ENCODE peak calls at places on chromosomes 5 and 9, in four cellular contexts. M is H1, F is K562, H is HepG2. K is an unnamed sample.

GRCh38 chr9:89425921-89426388 is 72.0 kb downstream of the SEMA4D start:
- DNase-seq in M (no peak), F (no peak), H (no peak), K (no peak)

GRCh38 chr5:1298723-1299510 is 4.0 kb upstream of the TERT start:
- DNase-seq in M (no peak), F (no peak), H (no peak), K (no peak)

GRCh38 chr9:88270398-88270797 is 117.8 kb upstream of the SPIN1 start:
- DNase-seq in M (no peak), F (no peak), H (no peak), K (peak)

GRCh38 chr5:157361865-157362465 is 96.0 kb downstream of the CYFIP2 start:
- DNase-seq in M (no peak), F (peak), H (no peak), K (no peak)

GRCh38 chr9:20403346-20403745 is 219.0 kb downstream of the MLLT3 start:
- DNase-seq in M (no peak), F (no peak), H (no peak), K (no peak)

GRCh38 chr5:97383996-97384395 is 200.9 kb upstream of the RIOK2 start:
- DNase-seq in M (no peak), F (no peak), H (no peak), K (no peak)

GRCh38 chr5:10288600-10289213 is 19.0 kb downstream of the CMBL start:
- DNase-seq in M (no peak), F (no peak), H (no peak), K (no peak)

GRCh38 chr9:70169222-70169621 is 89.6 kb upstream of the SMC5 start:
- DNase-seq in M (no peak), F (no peak), H (no peak), K (no peak)

GRCh38 chr5:26791433-26791832 is 247.0 kb downstream of the CDH9 start:
- DNase-seq in M (no peak), F (no peak), H (no peak), K (no peak)
- TF ChIP-seq RNF2 in M (no peak), F (no peak), H (no peak), K (no peak)

DNA sequence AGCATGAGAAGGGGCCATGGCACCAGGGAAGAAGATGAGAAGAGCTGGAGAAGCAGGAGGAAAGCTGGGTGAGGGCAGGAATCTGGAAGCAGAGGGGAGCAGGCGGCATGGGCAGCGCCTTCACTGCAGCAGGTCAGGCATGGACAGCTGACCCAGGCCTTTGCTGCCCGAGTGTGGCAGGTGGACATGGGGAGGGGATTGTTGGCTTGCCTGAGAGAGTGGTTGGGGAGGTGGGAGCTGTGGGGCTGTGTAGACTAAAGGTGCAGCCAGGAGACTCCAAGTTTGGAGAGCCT is 2.3 kb upstream of the SLC25A48 start:
- DNase-seq in M (no peak), F (no peak), H (no peak), K (no peak)
- TF ChIP-seq RNF2 in M (no peak), F (no peak), H (no peak), K (no peak)

DNA sequence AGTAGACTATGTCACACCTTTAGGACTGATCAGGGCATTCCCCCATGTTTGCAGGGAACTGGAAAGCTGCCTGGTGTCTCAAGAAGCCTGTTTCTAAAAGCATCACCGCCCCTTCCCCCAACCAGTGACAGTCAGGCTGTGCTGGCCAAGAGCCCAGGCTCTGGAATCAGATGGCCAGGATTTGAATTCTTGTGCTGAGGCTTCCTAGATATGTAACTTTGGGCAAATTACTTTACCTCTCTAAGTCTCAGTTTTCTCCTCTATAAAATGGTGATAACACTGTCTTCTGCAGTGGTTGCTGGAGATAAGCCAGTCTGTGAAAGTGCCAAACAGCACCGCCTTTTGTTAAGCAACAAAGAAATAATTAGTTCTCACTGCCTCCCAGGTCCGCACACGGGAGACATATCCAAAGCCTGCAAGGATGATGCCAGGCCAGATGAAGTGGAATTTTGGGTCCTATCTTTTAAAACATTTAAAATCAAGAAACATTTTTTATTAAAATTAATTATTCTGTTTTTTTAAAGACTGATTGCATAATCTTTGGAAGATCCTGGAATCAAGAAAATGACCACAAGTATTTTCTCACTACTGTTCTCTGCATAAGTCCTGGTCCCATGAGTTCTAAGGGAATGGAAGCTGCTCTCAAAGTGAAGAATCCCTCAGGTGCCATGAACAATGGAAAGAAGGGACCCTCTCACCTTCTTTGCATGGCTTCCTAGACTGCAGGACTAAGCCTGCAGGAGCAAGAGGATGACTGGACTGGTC is 13.9 kb downstream of the SLC31A2 start:
- DNase-seq in M (no peak), F (no peak), H (no peak), K (no peak)
- TF ChIP-seq RNF2 in M (no peak), F (no peak), H (no peak), K (no peak)

GRCh38 chr5:4879075-4879474 is 261.1 kb upstream of the ADAMTS16 start:
- DNase-seq in M (no peak), F (no peak), H (no peak), K (no peak)
- TF ChIP-seq RNF2 in M (no peak), F (no peak), H (no peak), K (no peak)

DNA sequence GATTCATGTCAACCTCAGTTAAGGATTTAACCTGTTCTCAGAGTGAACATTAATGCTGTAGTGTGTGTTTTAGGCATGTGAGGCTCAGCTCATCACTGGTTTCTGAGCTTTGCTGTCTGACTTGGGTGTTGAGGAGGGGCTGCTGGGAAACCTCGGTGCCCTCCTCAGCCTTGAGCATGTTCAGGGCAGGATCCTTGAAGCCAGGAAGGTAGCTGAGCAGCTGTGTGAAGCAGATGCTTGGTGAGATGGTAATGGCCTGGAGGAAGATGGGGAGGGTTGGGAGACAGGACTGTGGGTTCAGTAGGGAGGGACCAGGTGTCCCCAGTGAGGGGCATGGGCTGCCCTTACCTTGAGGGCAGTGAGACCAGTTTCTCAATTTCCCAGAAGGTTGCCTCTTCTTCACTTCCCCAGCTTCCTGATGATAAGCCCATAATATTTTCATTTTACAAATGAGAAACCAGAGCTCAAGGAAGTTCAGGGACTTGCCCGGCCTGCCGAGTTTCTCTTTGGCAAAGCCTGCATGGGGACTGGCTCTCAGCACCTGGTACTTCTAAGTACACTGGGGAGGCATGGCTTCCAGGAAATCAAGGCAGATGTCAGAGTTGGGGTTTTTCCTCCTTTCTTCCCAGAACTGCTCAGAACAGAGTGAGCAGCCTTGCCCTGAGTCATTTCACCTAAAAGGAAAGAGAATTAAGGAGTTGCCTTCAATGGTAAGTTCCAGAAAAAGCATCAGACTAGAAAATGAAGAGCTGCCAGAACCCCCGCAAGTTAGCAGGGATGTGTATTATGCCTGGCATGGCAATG is 225.6 kb downstream of the MAST4 start:
- DNase-seq in M (no peak), F (no peak), H (no peak), K (no peak)
- TF ChIP-seq RNF2 in M (no peak), F (no peak), H (no peak), K (no peak)

GRCh38 chr5:65172486-65173129 is 309.1 kb downstream of the ADAMTS6 start:
- DNase-seq in M (no peak), F (no peak), H (no peak), K (no peak)
- TF ChIP-seq RNF2 in M (no peak), F (no peak), H (no peak), K (no peak)

GRCh38 chr5:18088020-18088579 is 453.8 kb downstream of the TAF11L14 start:
- DNase-seq in M (no peak), F (no peak), H (no peak), K (no peak)
- TF ChIP-seq RNF2 in M (no peak), F (no peak), H (no peak), K (no peak)

GRCh38 chr9:126151671-126152050 is 175.0 kb upstream of the MVB12B start:
- DNase-seq in M (no peak), F (no peak), H (no peak), K (no peak)

GRCh38 chr9:126149661-126150060 is 177.0 kb upstream of the MVB12B start:
- DNase-seq in M (no peak), F (no peak), H (peak), K (no peak)

GRCh38 chr9:126148994-126149393 is 177.6 kb upstream of the MVB12B start:
- DNase-seq in M (no peak), F (no peak), H (no peak), K (no peak)

GRCh38 chr9:126151031-126151670 is 175.5 kb upstream of the MVB12B start:
- DNase-seq in M (no peak), F (no peak), H (peak), K (no peak)

DNA sequence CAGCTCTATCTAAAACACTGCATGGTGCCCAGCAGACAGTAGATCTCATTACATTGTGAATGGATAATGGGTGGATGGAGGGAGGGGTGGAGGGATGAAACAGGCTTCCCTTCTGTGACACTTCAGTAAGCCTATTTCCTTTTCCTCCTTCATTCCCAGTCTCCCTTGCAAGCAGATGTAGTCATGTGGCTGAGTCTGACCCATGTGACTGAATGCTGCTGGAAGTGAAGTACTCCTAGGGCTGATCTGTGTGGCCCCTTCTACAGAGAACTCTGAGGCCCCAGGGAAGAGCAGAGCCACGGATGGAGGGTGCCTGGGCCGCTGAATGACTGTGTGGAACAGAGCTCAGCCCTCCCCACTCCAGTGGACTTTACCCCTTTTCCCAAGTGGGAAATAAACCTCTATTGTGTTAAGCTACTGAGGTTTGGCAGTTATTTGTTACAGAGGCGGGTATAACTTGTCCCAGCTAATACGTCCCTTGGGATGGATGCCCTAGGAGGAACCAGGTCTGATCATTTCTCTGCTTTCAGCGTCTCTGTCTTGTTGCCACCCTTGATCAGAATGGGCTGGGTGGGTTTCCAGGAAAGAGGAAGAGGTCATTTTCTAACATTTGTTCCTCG is 176.1 kb upstream of the MVB12B start:
- DNase-seq in M (no peak), F (no peak), H (peak), K (no peak)
- TF ChIP-seq RNF2 in M (no peak), F (no peak), H (no peak), K (no peak)

DNA sequence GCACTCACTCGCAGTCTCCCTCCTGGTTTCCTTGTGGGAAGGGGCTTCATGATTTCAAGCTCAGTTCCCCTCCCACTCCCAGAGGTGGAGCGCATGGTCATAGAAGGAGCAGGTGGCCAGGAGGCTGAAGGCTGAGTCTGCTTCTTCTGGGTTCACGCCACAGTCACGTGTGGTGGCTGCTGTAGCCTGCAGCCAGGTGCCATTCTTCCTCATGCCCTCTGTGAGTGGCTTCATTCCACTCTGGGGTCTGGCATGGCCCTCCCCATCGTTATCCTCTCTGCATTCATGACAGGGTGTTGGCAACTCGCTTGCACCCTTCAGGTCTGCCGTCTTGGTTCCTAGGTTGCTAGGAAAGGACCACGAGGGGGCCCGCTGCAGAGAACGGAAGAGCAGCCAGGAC is 3.5 kb downstream of the MRPL41 start:
- DNase-seq in M (no peak), F (no peak), H (no peak), K (no peak)
- TF ChIP-seq RNF2 in M (no peak), F (no peak), H (no peak), K (no peak)

DNA sequence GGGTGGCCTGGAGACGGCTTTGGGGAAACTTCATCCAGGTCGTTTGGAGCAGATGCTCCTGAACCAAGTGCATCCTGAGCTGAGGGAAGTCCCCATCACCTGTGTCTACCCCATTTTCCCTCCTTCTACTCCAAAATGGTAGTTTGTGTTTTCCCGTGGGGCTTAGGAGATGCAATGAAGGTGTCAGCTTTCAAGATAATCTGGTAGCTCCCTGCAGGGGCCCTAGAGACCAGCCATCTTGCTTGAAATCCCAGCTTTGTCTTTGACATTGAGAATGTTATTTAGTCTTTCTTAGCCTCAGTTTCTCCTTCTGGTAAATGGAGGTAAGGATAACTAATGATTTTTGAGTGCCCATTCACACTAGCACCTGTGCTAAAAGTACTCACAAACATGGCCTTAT is 77.4 kb downstream of the WWC1 start:
- DNase-seq in M (no peak), F (no peak), H (no peak), K (no peak)
- TF ChIP-seq RNF2 in M (no peak), F (no peak), H (no peak), K (no peak)

K was measured in A549.